ENCODE peak calls at places on chromosomes 3 and 15, in seven cellular contexts. One of them, this sample, is unnamed.
A peak's percentile ranks its signal among the peaks of the same experiment; 100 is the strongest.

GRCh38 chr3:182490601-182491485 is 302.5 kb upstream of the ATP11B start:
- DNase-seq in H9: no peak
- DNase-seq in substantia nigra: peak; percentile 1
- DNase-seq in CD4-positive, alpha-beta T cell: no peak
- DNase-seq in psoas muscle: no peak
- DNase-seq in GM23338: peak; percentile 77
- DNase-seq in CD8-positive, alpha-beta T cell: no peak
- DNase-seq in this sample: peak; percentile 11

GRCh38 chr3:119352235-119352634 is 58.1 kb downstream of the ARHGAP31 start:
- DNase-seq in CD4-positive, alpha-beta T cell: peak; percentile 13
- DNase-seq in CD8-positive, alpha-beta T cell: peak; percentile 19
- DNase-seq in psoas muscle: no peak
- DNase-seq in H9: no peak
- DNase-seq in substantia nigra: no peak
- DNase-seq in GM23338: no peak
- DNase-seq in this sample: no peak

GRCh38 chr15:34651962-34652725 is 68.7 kb upstream of the GOLGA8B start:
- DNase-seq in substantia nigra: no peak
- DNase-seq in psoas muscle: no peak
- DNase-seq in CD8-positive, alpha-beta T cell: no peak
- DNase-seq in GM23338: no peak
- DNase-seq in CD4-positive, alpha-beta T cell: no peak
- DNase-seq in H9: no peak
- DNase-seq in this sample: no peak

GRCh38 chr15:86743283-86743903 is 663.7 kb downstream of the AGBL1 start:
- DNase-seq in GM23338: peak; percentile 87
- DNase-seq in CD8-positive, alpha-beta T cell: peak; percentile 40
- DNase-seq in H9: peak; percentile 79
- DNase-seq in CD4-positive, alpha-beta T cell: peak; percentile 17
- DNase-seq in psoas muscle: peak; percentile 10
- DNase-seq in substantia nigra: no peak
- DNase-seq in this sample: peak; percentile 66

GRCh38 chr15:87623832-87624231 is 632.7 kb downstream of the NTRK3 start:
- DNase-seq in psoas muscle: no peak
- DNase-seq in CD8-positive, alpha-beta T cell: no peak
- DNase-seq in GM23338: peak; percentile 82
- DNase-seq in CD4-positive, alpha-beta T cell: no peak
- DNase-seq in substantia nigra: no peak
- DNase-seq in H9: peak; percentile 64
- DNase-seq in this sample: peak; percentile 31

GRCh38 chr3:71210257-71211002 is 373.1 kb downstream of the FOXP1 start:
- DNase-seq in CD8-positive, alpha-beta T cell: no peak
- DNase-seq in H9: no peak
- DNase-seq in psoas muscle: no peak
- DNase-seq in substantia nigra: no peak
- DNase-seq in GM23338: no peak
- DNase-seq in CD4-positive, alpha-beta T cell: no peak
- DNase-seq in this sample: no peak

GRCh38 chr15:101689901-101690300 is 34.4 kb downstream of the TARS3 start:
- DNase-seq in psoas muscle: no peak
- DNase-seq in substantia nigra: no peak
- DNase-seq in CD4-positive, alpha-beta T cell: no peak
- DNase-seq in CD8-positive, alpha-beta T cell: no peak
- DNase-seq in GM23338: no peak
- DNase-seq in H9: no peak
- DNase-seq in this sample: no peak

GRCh38 chr3:195882002-195882441 is 26.3 kb downstream of the TNK2 start:
- DNase-seq in H9: no peak
- DNase-seq in CD8-positive, alpha-beta T cell: no peak
- DNase-seq in GM23338: no peak
- DNase-seq in CD4-positive, alpha-beta T cell: no peak
- DNase-seq in substantia nigra: no peak
- DNase-seq in psoas muscle: no peak
- DNase-seq in this sample: no peak

GRCh38 chr15:57272770-57273357 is 103.4 kb upstream of the CGNL1 start:
- DNase-seq in CD4-positive, alpha-beta T cell: no peak
- DNase-seq in CD8-positive, alpha-beta T cell: no peak
- DNase-seq in H9: no peak
- DNase-seq in psoas muscle: no peak
- DNase-seq in GM23338: no peak
- DNase-seq in substantia nigra: peak; percentile 7
- DNase-seq in this sample: no peak

GRCh38 chr15:39789736-39790135 is 7.1 kb upstream of the FSIP1 start:
- DNase-seq in CD8-positive, alpha-beta T cell: no peak
- DNase-seq in substantia nigra: no peak
- DNase-seq in H9: no peak
- DNase-seq in psoas muscle: no peak
- DNase-seq in GM23338: no peak
- DNase-seq in CD4-positive, alpha-beta T cell: no peak
- DNase-seq in this sample: no peak

DNA sequence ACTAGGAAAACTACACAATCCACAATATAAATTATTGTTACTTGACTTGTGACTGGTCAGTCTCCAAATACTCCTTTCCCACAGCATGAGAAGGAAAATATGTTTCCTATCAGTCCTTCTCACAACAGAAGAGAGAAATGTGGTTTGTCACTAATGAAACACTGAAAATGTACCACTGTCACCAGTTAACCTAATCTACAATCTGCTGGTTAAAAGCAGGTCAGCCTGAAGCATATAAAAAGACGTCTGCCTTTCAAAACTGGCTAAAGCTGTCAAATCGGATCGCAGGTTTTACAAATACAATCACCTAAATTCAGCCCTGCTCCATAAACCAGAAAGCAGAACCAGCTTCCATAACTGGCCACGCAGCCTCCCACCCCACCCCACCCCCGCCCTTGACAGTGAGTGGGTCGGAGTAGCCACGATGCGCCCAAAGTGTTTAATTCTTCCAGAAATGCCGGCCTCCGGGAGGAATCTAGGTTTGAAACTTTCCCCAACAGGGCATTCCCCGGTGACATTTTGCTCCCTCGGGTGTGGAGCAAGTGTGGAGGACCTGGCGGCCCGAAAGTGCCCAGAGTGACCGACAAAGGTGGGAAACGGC is 699 bp downstream of the ETFA start:
- DNase-seq in substantia nigra: peak; percentile 47
- DNase-seq in psoas muscle: no peak
- DNase-seq in CD8-positive, alpha-beta T cell: no peak
- DNase-seq in GM23338: no peak
- DNase-seq in CD4-positive, alpha-beta T cell: no peak
- DNase-seq in H9: no peak
- DNase-seq in this sample: no peak
- H3K27ac ChIP-seq in substantia nigra: peak overlapping the region; percentile 69
- H3K27ac ChIP-seq in psoas muscle: peak overlapping the region; percentile 92
- H3K27ac ChIP-seq in CD8-positive, alpha-beta T cell: peak overlapping the region; percentile 64
- H3K27ac ChIP-seq in GM23338: no peak overlapping the region
- H3K27ac ChIP-seq in CD4-positive, alpha-beta T cell: peak overlapping the region; percentile 5
- H3K27ac ChIP-seq in H9: no peak overlapping the region
- H3K27ac ChIP-seq in this sample: no peak overlapping the region

GRCh38 chr15:63499611-63500010 is 4.8 kb upstream of the USP3 start:
- DNase-seq in substantia nigra: no peak
- DNase-seq in H9: no peak
- DNase-seq in psoas muscle: no peak
- DNase-seq in CD8-positive, alpha-beta T cell: no peak
- DNase-seq in CD4-positive, alpha-beta T cell: no peak
- DNase-seq in GM23338: no peak
- DNase-seq in this sample: no peak
- H3K27ac ChIP-seq in substantia nigra: no peak overlapping the region
- H3K27ac ChIP-seq in H9: no peak overlapping the region
- H3K27ac ChIP-seq in psoas muscle: no peak overlapping the region
- H3K27ac ChIP-seq in CD8-positive, alpha-beta T cell: peak overlapping the region; percentile 1
- H3K27ac ChIP-seq in CD4-positive, alpha-beta T cell: peak overlapping the region; percentile 99
- H3K27ac ChIP-seq in GM23338: no peak overlapping the region
- H3K27ac ChIP-seq in this sample: no peak overlapping the region

GRCh38 chr15:96322401-96323249 is 7.9 kb upstream of the NR2F2 start:
- DNase-seq in H9: peak; percentile 63
- DNase-seq in psoas muscle: peak; percentile 27
- DNase-seq in GM23338: peak; percentile 70
- DNase-seq in substantia nigra: no peak
- DNase-seq in CD4-positive, alpha-beta T cell: no peak
- DNase-seq in CD8-positive, alpha-beta T cell: no peak
- DNase-seq in this sample: no peak

GRCh38 chr15:96324192-96324895 is 6.2 kb upstream of the NR2F2 start:
- DNase-seq in psoas muscle: no peak
- DNase-seq in GM23338: no peak
- DNase-seq in CD8-positive, alpha-beta T cell: no peak
- DNase-seq in CD4-positive, alpha-beta T cell: no peak
- DNase-seq in substantia nigra: no peak
- DNase-seq in H9: no peak
- DNase-seq in this sample: no peak

GRCh38 chr15:96323250-96324162 is 7.0 kb upstream of the NR2F2 start:
- DNase-seq in CD4-positive, alpha-beta T cell: no peak
- DNase-seq in psoas muscle: no peak
- DNase-seq in CD8-positive, alpha-beta T cell: no peak
- DNase-seq in H9: no peak
- DNase-seq in GM23338: peak; percentile 41
- DNase-seq in substantia nigra: no peak
- DNase-seq in this sample: no peak

GRCh38 chr15:96320703-96321421 is 9.6 kb upstream of the NR2F2 start:
- DNase-seq in GM23338: no peak
- DNase-seq in H9: peak; percentile 32
- DNase-seq in psoas muscle: no peak
- DNase-seq in CD4-positive, alpha-beta T cell: no peak
- DNase-seq in CD8-positive, alpha-beta T cell: no peak
- DNase-seq in substantia nigra: no peak
- DNase-seq in this sample: no peak

DNA sequence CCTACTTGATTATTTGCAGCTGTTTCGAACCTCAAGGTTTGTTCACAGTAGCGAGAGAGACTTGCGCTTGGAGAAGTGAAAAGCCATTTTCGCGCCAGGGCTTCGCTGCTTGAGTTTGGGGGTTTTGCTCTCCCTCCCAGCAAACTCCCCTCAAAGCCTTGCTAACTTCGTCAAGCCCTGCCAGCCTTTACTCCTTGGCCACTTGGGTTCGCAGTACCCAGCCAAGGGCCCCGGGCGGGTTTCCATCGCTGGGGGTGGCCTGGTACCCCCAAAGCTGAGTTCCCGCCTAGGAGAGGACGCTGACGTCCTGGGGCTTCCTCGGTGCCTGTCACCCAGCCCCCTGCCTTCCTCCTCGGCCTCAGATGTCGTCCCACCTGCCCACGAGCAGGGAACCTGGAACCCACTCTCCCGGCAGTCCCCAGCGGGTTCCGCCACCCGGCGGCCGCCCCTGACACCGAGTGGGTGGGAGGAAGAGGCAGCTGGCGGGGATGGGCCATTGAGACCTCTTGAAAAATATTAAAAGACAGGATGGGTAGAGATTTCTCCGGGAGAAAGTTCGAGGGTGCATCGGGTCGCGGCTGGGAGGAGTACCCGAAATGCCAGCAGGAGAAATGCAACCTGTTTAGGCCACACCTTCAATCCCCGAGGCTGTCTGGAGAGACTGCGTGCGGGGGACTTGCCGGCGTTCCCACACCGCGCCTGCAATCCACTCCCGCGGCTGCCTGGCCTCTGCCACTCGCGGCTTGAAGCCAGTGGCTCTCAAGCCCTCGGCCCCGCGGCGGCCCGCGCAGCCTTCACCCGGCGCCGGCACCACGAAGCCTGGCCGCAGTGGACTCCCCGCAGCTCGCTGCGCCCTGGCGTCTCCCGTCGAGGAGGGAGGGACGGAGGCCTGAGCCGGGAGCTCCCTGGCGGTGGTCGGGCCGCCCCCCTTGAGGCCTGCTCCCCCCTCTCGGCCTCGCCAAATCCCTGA is 8.8 kb upstream of the NR2F2 start:
- DNase-seq in psoas muscle: peak; percentile 29
- DNase-seq in CD4-positive, alpha-beta T cell: no peak
- DNase-seq in GM23338: peak; percentile 69
- DNase-seq in CD8-positive, alpha-beta T cell: no peak
- DNase-seq in H9: peak; percentile 45
- DNase-seq in substantia nigra: no peak
- DNase-seq in this sample: no peak
- H3K27ac ChIP-seq in psoas muscle: peak overlapping the region; percentile 70
- H3K27ac ChIP-seq in CD4-positive, alpha-beta T cell: no peak overlapping the region
- H3K27ac ChIP-seq in GM23338: no peak overlapping the region
- H3K27ac ChIP-seq in CD8-positive, alpha-beta T cell: no peak overlapping the region
- H3K27ac ChIP-seq in H9: no peak overlapping the region
- H3K27ac ChIP-seq in substantia nigra: peak overlapping the region; percentile 42
- H3K27ac ChIP-seq in this sample: no peak overlapping the region

GRCh38 chr3:121757087-121757811 is 7.7 kb upstream of the GOLGB1 start:
- DNase-seq in H9: no peak
- DNase-seq in CD8-positive, alpha-beta T cell: no peak
- DNase-seq in GM23338: no peak
- DNase-seq in CD4-positive, alpha-beta T cell: no peak
- DNase-seq in substantia nigra: no peak
- DNase-seq in psoas muscle: no peak
- DNase-seq in this sample: no peak
- H3K27ac ChIP-seq in H9: no peak overlapping the region
- H3K27ac ChIP-seq in CD8-positive, alpha-beta T cell: no peak overlapping the region
- H3K27ac ChIP-seq in GM23338: no peak overlapping the region
- H3K27ac ChIP-seq in CD4-positive, alpha-beta T cell: no peak overlapping the region
- H3K27ac ChIP-seq in substantia nigra: no peak overlapping the region
- H3K27ac ChIP-seq in psoas muscle: no peak overlapping the region
- H3K27ac ChIP-seq in this sample: no peak overlapping the region

DNA sequence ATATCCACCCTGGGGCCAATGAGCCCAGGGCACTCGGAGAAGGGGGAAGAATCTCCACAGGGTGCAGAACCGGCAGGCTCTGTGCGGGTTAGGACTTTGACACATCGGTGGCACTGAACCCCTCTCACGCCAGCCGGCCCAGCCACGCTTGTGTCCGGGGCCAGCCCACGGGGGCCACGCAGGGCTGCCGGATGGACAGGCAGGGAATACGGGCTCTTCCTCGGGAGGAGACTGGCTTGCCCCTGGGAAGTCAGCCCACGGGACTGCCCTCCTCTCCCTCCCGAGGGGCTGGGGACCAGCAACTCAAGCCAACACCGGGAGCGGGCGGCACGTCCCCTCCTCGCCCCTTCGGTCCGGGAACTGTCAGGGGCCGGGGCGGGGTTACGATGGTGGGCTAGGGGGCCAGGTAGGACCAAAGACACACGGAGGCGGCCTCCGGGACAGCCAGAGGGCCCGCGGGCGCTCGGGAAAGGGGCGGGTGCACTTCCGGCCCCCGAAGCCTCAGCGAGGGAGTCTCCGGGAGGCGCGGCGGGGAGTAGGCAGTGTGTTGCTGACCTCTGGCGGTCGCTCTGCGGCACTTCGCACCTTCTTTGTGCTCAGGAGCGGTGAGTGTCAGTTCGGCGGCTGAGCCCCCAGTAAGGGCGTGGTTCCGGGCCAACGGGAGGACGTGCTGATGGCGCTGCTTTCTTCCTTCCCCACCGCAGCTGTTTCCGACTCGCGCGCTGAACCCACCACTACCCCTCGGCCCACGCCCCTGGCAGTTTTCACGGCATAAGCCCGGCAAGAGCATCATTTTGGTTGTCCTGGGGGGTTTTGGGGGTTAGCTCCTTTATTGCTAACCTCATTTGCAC is 5.1 kb upstream of the CYP8B1 start:
- DNase-seq in GM23338: peak; percentile 96
- DNase-seq in substantia nigra: peak; percentile 85
- DNase-seq in H9: peak; percentile 95
- DNase-seq in CD4-positive, alpha-beta T cell: peak; percentile 85
- DNase-seq in psoas muscle: peak; percentile 86
- DNase-seq in CD8-positive, alpha-beta T cell: peak; percentile 76
- DNase-seq in this sample: peak; percentile 70
- H3K27ac ChIP-seq in GM23338: no peak overlapping the region
- H3K27ac ChIP-seq in substantia nigra: peak overlapping the region; percentile 68
- H3K27ac ChIP-seq in H9: no peak overlapping the region
- H3K27ac ChIP-seq in CD4-positive, alpha-beta T cell: peak overlapping the region; percentile 13
- H3K27ac ChIP-seq in psoas muscle: peak overlapping the region; percentile 76
- H3K27ac ChIP-seq in CD8-positive, alpha-beta T cell: peak overlapping the region; percentile 37
- H3K27ac ChIP-seq in this sample: no peak overlapping the region

This sample was measured in iPS DF 6.9.